ENCODE peak calls at places on chromosomes 3 and 15, in four cellular contexts. S is gastrocnemius medialis, X is HepG2, U is lower leg skin. K is an unnamed sample.

GRCh38 chr15:74865316-74865715 is 7.8 kb downstream of the SCAMP2 start:
- DNase-seq in X (no peak), S (no peak), U (no peak), K (no peak)

GRCh38 chr3:55485208-55485791 is 1.8 kb downstream of the WNT5A start:
- DNase-seq in X (peak; percentile 24), S (peak; percentile 66), U (peak; percentile 93), K (no peak)

GRCh38 chr3:99943931-99944761 is 126.5 kb downstream of the CMSS1 start:
- DNase-seq in S (no peak), X (no peak), U (no peak), K (no peak)

GRCh38 chr3:194554488-194555098 is 67.8 kb upstream of the ATP13A3 start:
- DNase-seq in U (no peak), X (peak; percentile 65), S (no peak), K (no peak)

GRCh38 chr3:61812517-61812916 is 251.1 kb downstream of the PTPRG start:
- DNase-seq in U (no peak), S (no peak), X (no peak), K (no peak)

GRCh38 chr3:193014961-193015360 is 97.3 kb upstream of the MB21D2 start:
- DNase-seq in U (no peak), X (no peak), S (no peak), K (no peak)

GRCh38 chr3:174862666-174863065 is 3.5 kb downstream of the NAALADL2 start:
- DNase-seq in X (no peak), U (no peak), S (no peak), K (no peak)

GRCh38 chr15:40358492-40359353 is 704 bp downstream of the DISP2 start:
- DNase-seq in U (no peak), S (no peak), X (no peak), K (no peak)

GRCh38 chr3:17133637-17134545 is 249.1 kb downstream of the PLCL2 start:
- DNase-seq in X (no peak), U (peak; percentile 75), S (no peak), K (no peak)

GRCh38 chr3:30646961-30647752 is 40.8 kb downstream of the TGFBR2 start:
- DNase-seq in U (no peak), X (no peak), S (no peak), K (no peak)

GRCh38 chr3:36258381-36258780 is 121.9 kb upstream of the STAC start:
- DNase-seq in U (no peak), S (no peak), X (no peak), K (no peak)

GRCh38 chr3:45182915-45183881 is 37.0 kb upstream of the CDCP1 start:
- DNase-seq in U (no peak), X (peak; percentile 7), S (peak; percentile 84), K (no peak)

GRCh38 chr3:146124141-146124801 is 36.7 kb downstream of the PLOD2 start:
- DNase-seq in U (no peak), S (no peak), X (no peak), K (no peak)

GRCh38 chr15:83320831-83321230 is 36.4 kb upstream of the BNC1 start:
- DNase-seq in U (no peak), X (no peak), S (no peak), K (no peak)

GRCh38 chr3:87351913-87352312 is 75.5 kb upstream of the POU1F1 start:
- DNase-seq in S (no peak), X (no peak), U (no peak), K (no peak)

GRCh38 chr3:151101270-151101954 is 15.9 kb downstream of the MED12L start:
- DNase-seq in X (no peak), U (no peak), S (no peak), K (no peak)

GRCh38 chr15:65184944-65185717 is at the start of gene CLPX:
- DNase-seq in U (peak; percentile 98), S (peak; percentile 95), X (peak; percentile 96), K (peak; percentile 75)

GRCh38 chr3:196932600-196932999 is 9.7 kb downstream of the NCBP2 start:
- DNase-seq in S (no peak), X (no peak), U (no peak), K (no peak)

GRCh38 chr3:76950590-76950989 is 89.3 kb upstream of the ROBO2 start:
- DNase-seq in S (no peak), U (no peak), X (no peak), K (no peak)

GRCh38 chr15:33324609-33325008 is 13.8 kb downstream of the RYR3 start:
- DNase-seq in U (no peak), S (no peak), X (no peak), K (no peak)

GRCh38 chr15:93089855-93090305 is 869 bp upstream of the RGMA start:
- DNase-seq in U (no peak), S (peak; percentile 86), X (no peak), K (no peak)

GRCh38 chr3:119508172-119508845 is 10.0 kb downstream of the TIMMDC1 start:
- DNase-seq in S (no peak), X (no peak), U (no peak), K (no peak)

GRCh38 chr3:88180398-88180999 is 30.7 kb downstream of the C3orf38 start:
- DNase-seq in X (no peak), U (no peak), S (no peak), K (peak; percentile 33)

GRCh38 chr3:189841474-189842205 is 210.5 kb downstream of the TP63 start:
- DNase-seq in X (no peak), U (no peak), S (no peak), K (no peak)

GRCh38 chr15:100241572-100242479 is 99.9 kb downstream of the ADAMTS17 start:
- DNase-seq in S (peak; percentile 41), U (no peak), X (peak; percentile 63), K (no peak)
- H3K4me3 ChIP-seq in S (no peak overlapping the region), U (no peak overlapping the region), X (no peak overlapping the region), K (no peak overlapping the region)

GRCh38 chr15:99729327-99729726 is 3.9 kb downstream of the LYSMD4 start:
- DNase-seq in X (no peak), S (no peak), U (no peak), K (no peak)

GRCh38 chr15:99731336-99732267 is 1.6 kb downstream of the LYSMD4 start:
- DNase-seq in U (peak; percentile 85), X (no peak), S (no peak), K (no peak)

GRCh38 chr15:99727733-99728132 is 5.5 kb downstream of the LYSMD4 start:
- DNase-seq in S (no peak), X (no peak), U (no peak), K (no peak)

GRCh38 chr15:99732268-99732641 is 982 bp downstream of the LYSMD4 start:
- DNase-seq in U (no peak), X (no peak), S (no peak), K (no peak)

GRCh38 chr15:99729920-99730319 is 3.3 kb downstream of the LYSMD4 start:
- DNase-seq in S (no peak), X (no peak), U (no peak), K (peak; percentile 32)
- TF ChIP-seq CTCF in S (peak; percentile 19), X (peak; percentile 79), U (no peak), K (peak; percentile 67)

DNA sequence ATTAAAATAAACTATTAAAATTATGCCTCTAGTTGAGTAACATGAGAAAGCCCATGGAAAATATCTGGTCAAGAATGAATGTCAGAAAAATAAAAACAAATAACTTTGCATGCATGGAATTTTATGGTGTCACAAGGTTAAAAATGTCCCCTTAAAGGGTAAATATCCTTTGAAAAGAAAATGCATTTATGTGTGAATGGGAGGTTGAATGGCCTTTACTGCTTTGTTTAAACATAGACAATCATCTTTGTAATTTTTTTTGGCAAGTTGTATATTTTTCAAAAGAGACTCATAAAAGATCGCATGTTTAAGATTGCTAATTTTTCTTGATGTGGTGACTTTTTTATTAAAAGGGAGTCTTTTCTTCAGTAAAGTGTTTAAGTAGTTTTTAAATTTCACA is 564.2 kb downstream of the NR2F2 start:
- DNase-seq in X (no peak), S (no peak), U (no peak), K (no peak)
- H3K4me3 ChIP-seq in X (no peak overlapping the region), S (no peak overlapping the region), U (no peak overlapping the region), K (no peak overlapping the region)

DNA sequence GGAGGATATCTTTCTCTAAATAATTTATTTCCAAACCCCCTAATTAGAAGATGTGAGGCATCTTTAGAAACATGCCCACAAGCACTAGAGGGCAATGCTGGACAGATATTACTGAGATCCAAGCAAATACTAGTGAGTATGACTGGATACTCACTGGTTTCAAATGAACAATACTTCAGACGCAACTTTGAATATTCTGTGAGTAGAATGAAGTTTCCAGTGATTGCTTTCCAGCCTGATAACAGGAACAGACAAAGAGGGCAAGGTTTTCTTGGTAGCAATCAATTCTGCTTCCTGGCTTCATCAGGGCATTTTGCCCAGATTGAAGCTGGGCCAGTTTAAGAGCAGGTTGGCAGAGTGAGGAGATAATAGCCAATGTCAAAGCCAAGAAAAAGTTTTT is 442.6 kb upstream of the PDZRN3 start:
- DNase-seq in X (no peak), U (no peak), S (no peak), K (no peak)
- TF ChIP-seq CTCF in X (no peak), U (no peak), S (no peak), K (no peak)

GRCh38 chr3:49135499-49135898 is 2.6 kb upstream of the LAMB2 start:
- DNase-seq in X (no peak), S (no peak), U (no peak), K (no peak)

GRCh38 chr3:49133226-49133951 is 539 bp upstream of the LAMB2 start:
- DNase-seq in S (peak; percentile 83), U (peak; percentile 97), X (peak; percentile 80), K (peak; percentile 66)

GRCh38 chr3:49132073-49132436 is 795 bp downstream of the LAMB2 start:
- DNase-seq in U (no peak), X (no peak), S (no peak), K (no peak)

GRCh38 chr3:49132437-49133225 is at the start of gene LAMB2:
- DNase-seq in S (peak; percentile 76), U (peak; percentile 95), X (peak; percentile 79), K (peak; percentile 40)

GRCh38 chr3:49134471-49135265 is 1.8 kb upstream of the LAMB2 start:
- DNase-seq in S (no peak), X (peak; percentile 53), U (no peak), K (no peak)
- H3K4me3 ChIP-seq in S (no peak overlapping the region), X (no peak overlapping the region), U (no peak overlapping the region), K (no peak overlapping the region)

GRCh38 chr3:107627962-107628542 is 105.3 kb downstream of the BBX start:
- DNase-seq in U (no peak), X (no peak), S (no peak), K (no peak)
- TF ChIP-seq CTCF in U (no peak), X (no peak), S (no peak), K (no peak)